ENCODE peak calls at places on chromosomes 4 and X, in nine cellular contexts. One of them, this sample, is unnamed.

GRCh38 chrX:145405012-145405411 is 157.7 kb downstream of the SPANXN1 start:
- DNase-seq in heart right ventricle: no peak
- DNase-seq in hepatocyte: peak; percentile 50
- DNase-seq in ovary: no peak
- DNase-seq in ascending aorta: no peak
- DNase-seq in prostate gland: no peak
- DNase-seq in PC-3: peak; percentile 62
- DNase-seq in vagina: no peak
- DNase-seq in spleen: no peak
- DNase-seq in this sample: no peak

GRCh38 chrX:154751121-154751668 is 318 bp upstream of the GAB3 start:
- DNase-seq in heart right ventricle: no peak
- DNase-seq in hepatocyte: no peak
- DNase-seq in ovary: no peak
- DNase-seq in ascending aorta: no peak
- DNase-seq in prostate gland: no peak
- DNase-seq in PC-3: no peak
- DNase-seq in vagina: no peak
- DNase-seq in spleen: peak; percentile 82
- DNase-seq in this sample: no peak

GRCh38 chrX:72381439-72382198 is 75.9 kb upstream of the CITED1 start:
- DNase-seq in heart right ventricle: no peak
- DNase-seq in hepatocyte: no peak
- DNase-seq in ovary: no peak
- DNase-seq in ascending aorta: no peak
- DNase-seq in prostate gland: no peak
- DNase-seq in PC-3: no peak
- DNase-seq in vagina: no peak
- DNase-seq in spleen: no peak
- DNase-seq in this sample: no peak

GRCh38 chr4:56164921-56165320 is 216.2 kb downstream of the CEP135 start:
- DNase-seq in heart right ventricle: no peak
- DNase-seq in hepatocyte: no peak
- DNase-seq in ovary: no peak
- DNase-seq in ascending aorta: no peak
- DNase-seq in prostate gland: no peak
- DNase-seq in PC-3: no peak
- DNase-seq in vagina: no peak
- DNase-seq in spleen: no peak
- DNase-seq in this sample: no peak

GRCh38 chr4:137534516-137534915 is 2.2 kb upstream of the PCDH18 start:
- DNase-seq in heart right ventricle: no peak
- DNase-seq in hepatocyte: no peak
- DNase-seq in ovary: no peak
- DNase-seq in ascending aorta: no peak
- DNase-seq in prostate gland: no peak
- DNase-seq in PC-3: no peak
- DNase-seq in vagina: no peak
- DNase-seq in spleen: no peak
- DNase-seq in this sample: no peak

GRCh38 chr4:140042634-140043033 is 111.3 kb downstream of the MAML3 start:
- DNase-seq in heart right ventricle: no peak
- DNase-seq in hepatocyte: no peak
- DNase-seq in ovary: no peak
- DNase-seq in ascending aorta: no peak
- DNase-seq in prostate gland: no peak
- DNase-seq in PC-3: no peak
- DNase-seq in vagina: no peak
- DNase-seq in spleen: no peak
- DNase-seq in this sample: no peak

GRCh38 chr4:150773032-150773431 is 191.1 kb downstream of the MAB21L2 start:
- DNase-seq in heart right ventricle: no peak
- DNase-seq in hepatocyte: no peak
- DNase-seq in ovary: no peak
- DNase-seq in ascending aorta: no peak
- DNase-seq in prostate gland: no peak
- DNase-seq in PC-3: no peak
- DNase-seq in vagina: no peak
- DNase-seq in spleen: no peak
- DNase-seq in this sample: no peak

GRCh38 chr4:46249106-46249505 is 125.3 kb upstream of the GABRG1 start:
- DNase-seq in heart right ventricle: no peak
- DNase-seq in hepatocyte: no peak
- DNase-seq in ovary: no peak
- DNase-seq in ascending aorta: no peak
- DNase-seq in prostate gland: no peak
- DNase-seq in PC-3: no peak
- DNase-seq in vagina: no peak
- DNase-seq in spleen: no peak
- DNase-seq in this sample: no peak

GRCh38 chr4:137531951-137532868 is at the start of gene PCDH18:
- DNase-seq in heart right ventricle: peak; percentile 92
- DNase-seq in hepatocyte: peak; percentile 89
- DNase-seq in ovary: peak; percentile 93
- DNase-seq in ascending aorta: peak; percentile 96
- DNase-seq in prostate gland: peak; percentile 76
- DNase-seq in PC-3: peak; percentile 75
- DNase-seq in vagina: no peak
- DNase-seq in spleen: no peak
- DNase-seq in this sample: peak; percentile 97

GRCh38 chr4:98421106-98421505 is 159.9 kb downstream of the RAP1GDS1 start:
- DNase-seq in heart right ventricle: no peak
- DNase-seq in hepatocyte: no peak
- DNase-seq in ovary: no peak
- DNase-seq in ascending aorta: no peak
- DNase-seq in prostate gland: no peak
- DNase-seq in PC-3: no peak
- DNase-seq in vagina: no peak
- DNase-seq in spleen: no peak
- DNase-seq in this sample: no peak
- H3K36me3 ChIP-seq in heart right ventricle: peaks cover 70% of the 10 kb centered on the region
- H3K36me3 ChIP-seq in hepatocyte: no peaks in the 10 kb centered on the region
- H3K36me3 ChIP-seq in ovary: no peaks in the 10 kb centered on the region
- H3K36me3 ChIP-seq in ascending aorta: peaks cover 34% of the 10 kb centered on the region
- H3K36me3 ChIP-seq in prostate gland: no peaks in the 10 kb centered on the region
- H3K36me3 ChIP-seq in PC-3: no peaks in the 10 kb centered on the region
- H3K36me3 ChIP-seq in vagina: no peaks in the 10 kb centered on the region
- H3K36me3 ChIP-seq in spleen: peaks cover 36% of the 10 kb centered on the region
- H3K36me3 ChIP-seq in this sample: peaks cover 76% of the 10 kb centered on the region

GRCh38 chrX:28802625-28803024 is 215.4 kb downstream of the IL1RAPL1 start:
- DNase-seq in heart right ventricle: no peak
- DNase-seq in hepatocyte: no peak
- DNase-seq in ovary: no peak
- DNase-seq in ascending aorta: no peak
- DNase-seq in prostate gland: no peak
- DNase-seq in PC-3: peak; percentile 23
- DNase-seq in vagina: no peak
- DNase-seq in spleen: no peak
- DNase-seq in this sample: no peak
- TF ChIP-seq CTCF in heart right ventricle: no peak
- TF ChIP-seq CTCF in hepatocyte: peak; percentile 27
- TF ChIP-seq CTCF in ovary: no peak
- TF ChIP-seq CTCF in ascending aorta: no peak
- TF ChIP-seq CTCF in prostate gland: no peak
- TF ChIP-seq CTCF in PC-3: peak; percentile 57
- TF ChIP-seq CTCF in vagina: no peak
- TF ChIP-seq CTCF in spleen: no peak
- TF ChIP-seq CTCF in this sample: no peak

GRCh38 chrX:19772306-19772705 is 115.1 kb downstream of the SH3KBP1 start:
- DNase-seq in heart right ventricle: peak; percentile 29
- DNase-seq in hepatocyte: no peak
- DNase-seq in ovary: no peak
- DNase-seq in ascending aorta: no peak
- DNase-seq in prostate gland: no peak
- DNase-seq in PC-3: peak; percentile 30
- DNase-seq in vagina: no peak
- DNase-seq in spleen: no peak
- DNase-seq in this sample: no peak

GRCh38 chrX:19769467-19769866 is 117.9 kb downstream of the SH3KBP1 start:
- DNase-seq in heart right ventricle: no peak
- DNase-seq in hepatocyte: no peak
- DNase-seq in ovary: no peak
- DNase-seq in ascending aorta: no peak
- DNase-seq in prostate gland: no peak
- DNase-seq in PC-3: no peak
- DNase-seq in vagina: no peak
- DNase-seq in spleen: no peak
- DNase-seq in this sample: no peak

GRCh38 chrX:19775830-19776498 is 111.4 kb downstream of the SH3KBP1 start:
- DNase-seq in heart right ventricle: peak; percentile 19
- DNase-seq in hepatocyte: no peak
- DNase-seq in ovary: no peak
- DNase-seq in ascending aorta: no peak
- DNase-seq in prostate gland: no peak
- DNase-seq in PC-3: no peak
- DNase-seq in vagina: no peak
- DNase-seq in spleen: no peak
- DNase-seq in this sample: no peak

GRCh38 chrX:19774905-19775304 is 112.5 kb downstream of the SH3KBP1 start:
- DNase-seq in heart right ventricle: no peak
- DNase-seq in hepatocyte: no peak
- DNase-seq in ovary: no peak
- DNase-seq in ascending aorta: no peak
- DNase-seq in prostate gland: no peak
- DNase-seq in PC-3: no peak
- DNase-seq in vagina: no peak
- DNase-seq in spleen: no peak
- DNase-seq in this sample: no peak

GRCh38 chrX:19772759-19773623 is 114.4 kb downstream of the SH3KBP1 start:
- DNase-seq in heart right ventricle: no peak
- DNase-seq in hepatocyte: no peak
- DNase-seq in ovary: no peak
- DNase-seq in ascending aorta: no peak
- DNase-seq in prostate gland: no peak
- DNase-seq in PC-3: peak; percentile 56
- DNase-seq in vagina: no peak
- DNase-seq in spleen: no peak
- DNase-seq in this sample: no peak
- H3K4me3 ChIP-seq in heart right ventricle: no peak overlapping the region
- H3K4me3 ChIP-seq in hepatocyte: no peak overlapping the region
- H3K4me3 ChIP-seq in ovary: no peak overlapping the region
- H3K4me3 ChIP-seq in ascending aorta: no peak overlapping the region
- H3K4me3 ChIP-seq in prostate gland: no peak overlapping the region
- H3K4me3 ChIP-seq in PC-3: peak overlapping the region; percentile 5
- H3K4me3 ChIP-seq in vagina: no peak overlapping the region
- H3K4me3 ChIP-seq in spleen: no peak overlapping the region
- H3K4me3 ChIP-seq in this sample: no peak overlapping the region

GRCh38 chr4:39498724-39499014 is 28.6 kb downstream of the UGDH start:
- DNase-seq in heart right ventricle: no peak
- DNase-seq in hepatocyte: no peak
- DNase-seq in ovary: no peak
- DNase-seq in ascending aorta: no peak
- DNase-seq in prostate gland: no peak
- DNase-seq in PC-3: no peak
- DNase-seq in vagina: no peak
- DNase-seq in spleen: no peak
- DNase-seq in this sample: no peak
- H3K36me3 ChIP-seq in heart right ventricle: peaks cover 51% of the 10 kb centered on the region
- H3K36me3 ChIP-seq in hepatocyte: peaks cover 17% of the 10 kb centered on the region
- H3K36me3 ChIP-seq in ovary: no peaks in the 10 kb centered on the region
- H3K36me3 ChIP-seq in ascending aorta: peaks cover 21% of the 10 kb centered on the region
- H3K36me3 ChIP-seq in prostate gland: peaks cover 3% of the 10 kb centered on the region
- H3K36me3 ChIP-seq in PC-3: peaks cover 24% of the 10 kb centered on the region
- H3K36me3 ChIP-seq in vagina: no peaks in the 10 kb centered on the region
- H3K36me3 ChIP-seq in spleen: peaks cover 33% of the 10 kb centered on the region
- H3K36me3 ChIP-seq in this sample: peaks cover 37% of the 10 kb centered on the region

GRCh38 chr4:80594696-80595095 is 259.2 kb downstream of the CFAP299 start:
- DNase-seq in heart right ventricle: no peak
- DNase-seq in hepatocyte: no peak
- DNase-seq in ovary: no peak
- DNase-seq in ascending aorta: no peak
- DNase-seq in prostate gland: no peak
- DNase-seq in PC-3: no peak
- DNase-seq in vagina: no peak
- DNase-seq in spleen: no peak
- DNase-seq in this sample: no peak

GRCh38 chr4:80587861-80588385 is 252.4 kb downstream of the CFAP299 start:
- DNase-seq in heart right ventricle: no peak
- DNase-seq in hepatocyte: no peak
- DNase-seq in ovary: no peak
- DNase-seq in ascending aorta: no peak
- DNase-seq in prostate gland: no peak
- DNase-seq in PC-3: no peak
- DNase-seq in vagina: no peak
- DNase-seq in spleen: no peak
- DNase-seq in this sample: no peak

DNA sequence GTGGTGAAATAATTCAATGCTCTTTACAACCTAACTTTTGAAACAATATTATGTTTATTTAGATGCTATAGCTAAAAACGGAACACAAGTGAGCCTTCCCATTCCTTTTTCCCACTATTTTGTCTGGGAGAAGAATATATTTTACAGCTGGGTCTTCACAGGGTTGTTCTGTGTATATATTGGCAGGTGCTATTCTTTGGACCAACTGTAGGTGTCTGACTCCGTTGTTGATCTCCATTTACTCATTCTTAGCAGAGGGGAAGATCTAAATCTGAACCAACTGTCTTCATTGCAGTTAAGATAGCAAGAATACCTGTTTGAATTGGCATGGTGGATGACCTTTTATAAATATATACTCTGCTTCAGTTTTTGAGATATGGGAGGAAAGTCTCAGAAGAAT is 257.4 kb downstream of the CFAP299 start:
- DNase-seq in heart right ventricle: no peak
- DNase-seq in hepatocyte: no peak
- DNase-seq in ovary: no peak
- DNase-seq in ascending aorta: no peak
- DNase-seq in prostate gland: no peak
- DNase-seq in PC-3: peak; percentile 14
- DNase-seq in vagina: no peak
- DNase-seq in spleen: no peak
- DNase-seq in this sample: no peak
- TF ChIP-seq CTCF in heart right ventricle: no peak
- TF ChIP-seq CTCF in hepatocyte: peak; percentile 11
- TF ChIP-seq CTCF in ovary: no peak
- TF ChIP-seq CTCF in ascending aorta: no peak
- TF ChIP-seq CTCF in prostate gland: no peak
- TF ChIP-seq CTCF in PC-3: peak; percentile 33
- TF ChIP-seq CTCF in vagina: no peak
- TF ChIP-seq CTCF in spleen: no peak
- TF ChIP-seq CTCF in this sample: no peak

This sample was measured in tibial artery.